ENCODE peak calls at places on chromosomes 2 and 18, in eight cellular contexts. One of them, this sample, is unnamed.
A peak's percentile ranks its signal among the peaks of the same experiment; 100 is the strongest.

GRCh38 chr2:241272722-241273551 is 42.5 kb downstream of the HDLBP start:
- DNase-seq in CD8-positive, alpha-beta T cell: peak; percentile 67
- DNase-seq in OCI-LY7: no peak
- DNase-seq in HL-60: peak; percentile 55
- DNase-seq in H9: peak; percentile 45
- DNase-seq in AG04450: peak; percentile 20
- DNase-seq in Panc1: no peak
- DNase-seq in heart left ventricle: peak; percentile 81
- DNase-seq in this sample: peak; percentile 82

GRCh38 chr2:3766824-3767223 is 63.4 kb downstream of the DCDC2C start:
- DNase-seq in CD8-positive, alpha-beta T cell: no peak
- DNase-seq in OCI-LY7: no peak
- DNase-seq in HL-60: no peak
- DNase-seq in H9: no peak
- DNase-seq in AG04450: no peak
- DNase-seq in Panc1: no peak
- DNase-seq in heart left ventricle: no peak
- DNase-seq in this sample: no peak

GRCh38 chr18:24630346-24630880 is 170.0 kb downstream of the HRH4 start:
- DNase-seq in CD8-positive, alpha-beta T cell: no peak
- DNase-seq in OCI-LY7: no peak
- DNase-seq in HL-60: no peak
- DNase-seq in H9: no peak
- DNase-seq in AG04450: no peak
- DNase-seq in Panc1: no peak
- DNase-seq in heart left ventricle: no peak
- DNase-seq in this sample: no peak

GRCh38 chr18:24055009-24055804 is 40.7 kb downstream of the TTC39C start:
- DNase-seq in CD8-positive, alpha-beta T cell: no peak
- DNase-seq in OCI-LY7: no peak
- DNase-seq in HL-60: no peak
- DNase-seq in H9: no peak
- DNase-seq in AG04450: no peak
- DNase-seq in Panc1: no peak
- DNase-seq in heart left ventricle: no peak
- DNase-seq in this sample: no peak

GRCh38 chr2:230591850-230592249 is 120.8 kb upstream of the CAB39 start:
- DNase-seq in CD8-positive, alpha-beta T cell: no peak
- DNase-seq in OCI-LY7: peak; percentile 32
- DNase-seq in HL-60: no peak
- DNase-seq in H9: no peak
- DNase-seq in AG04450: no peak
- DNase-seq in Panc1: no peak
- DNase-seq in heart left ventricle: no peak
- DNase-seq in this sample: no peak

GRCh38 chr2:219331560-219332213 is 857 bp downstream of the RESP18 start:
- DNase-seq in CD8-positive, alpha-beta T cell: peak; percentile 27
- DNase-seq in OCI-LY7: no peak
- DNase-seq in HL-60: no peak
- DNase-seq in H9: peak; percentile 64
- DNase-seq in AG04450: no peak
- DNase-seq in Panc1: no peak
- DNase-seq in heart left ventricle: peak; percentile 38
- DNase-seq in this sample: no peak

GRCh38 chr2:25711641-25712369 is 38.4 kb upstream of the DTNB start:
- DNase-seq in CD8-positive, alpha-beta T cell: no peak
- DNase-seq in OCI-LY7: no peak
- DNase-seq in HL-60: peak; percentile 41
- DNase-seq in H9: no peak
- DNase-seq in AG04450: no peak
- DNase-seq in Panc1: no peak
- DNase-seq in heart left ventricle: no peak
- DNase-seq in this sample: peak; percentile 40

GRCh38 chr18:3984163-3984757 is 470.8 kb downstream of the DLGAP1 start:
- DNase-seq in CD8-positive, alpha-beta T cell: no peak
- DNase-seq in OCI-LY7: no peak
- DNase-seq in HL-60: no peak
- DNase-seq in H9: no peak
- DNase-seq in AG04450: no peak
- DNase-seq in Panc1: no peak
- DNase-seq in heart left ventricle: no peak
- DNase-seq in this sample: no peak

GRCh38 chr2:177482195-177482594 is 89.6 kb downstream of the AGPS start:
- DNase-seq in CD8-positive, alpha-beta T cell: no peak
- DNase-seq in OCI-LY7: no peak
- DNase-seq in HL-60: no peak
- DNase-seq in H9: no peak
- DNase-seq in AG04450: no peak
- DNase-seq in Panc1: no peak
- DNase-seq in heart left ventricle: no peak
- DNase-seq in this sample: no peak

GRCh38 chr2:238947920-238948710 is 100.2 kb downstream of the TWIST2 start:
- DNase-seq in CD8-positive, alpha-beta T cell: no peak
- DNase-seq in OCI-LY7: no peak
- DNase-seq in HL-60: peak; percentile 30
- DNase-seq in H9: peak; percentile 49
- DNase-seq in AG04450: peak; percentile 60
- DNase-seq in Panc1: peak; percentile 56
- DNase-seq in heart left ventricle: peak; percentile 69
- DNase-seq in this sample: peak; percentile 60

GRCh38 chr2:47204691-47205090 is 49.6 kb upstream of the STPG4 start:
- DNase-seq in CD8-positive, alpha-beta T cell: no peak
- DNase-seq in OCI-LY7: no peak
- DNase-seq in HL-60: no peak
- DNase-seq in H9: no peak
- DNase-seq in AG04450: no peak
- DNase-seq in Panc1: no peak
- DNase-seq in heart left ventricle: no peak
- DNase-seq in this sample: no peak

GRCh38 chr2:47207614-47208013 is 52.5 kb upstream of the STPG4 start:
- DNase-seq in CD8-positive, alpha-beta T cell: no peak
- DNase-seq in OCI-LY7: no peak
- DNase-seq in HL-60: no peak
- DNase-seq in H9: no peak
- DNase-seq in AG04450: no peak
- DNase-seq in Panc1: no peak
- DNase-seq in heart left ventricle: no peak
- DNase-seq in this sample: no peak

GRCh38 chr2:47205576-47206141 is 50.6 kb upstream of the STPG4 start:
- DNase-seq in CD8-positive, alpha-beta T cell: no peak
- DNase-seq in OCI-LY7: no peak
- DNase-seq in HL-60: no peak
- DNase-seq in H9: no peak
- DNase-seq in AG04450: no peak
- DNase-seq in Panc1: no peak
- DNase-seq in heart left ventricle: peak; percentile 80
- DNase-seq in this sample: no peak

GRCh38 chr2:47211497-47212011 is 56.4 kb upstream of the STPG4 start:
- DNase-seq in CD8-positive, alpha-beta T cell: no peak
- DNase-seq in OCI-LY7: no peak
- DNase-seq in HL-60: no peak
- DNase-seq in H9: no peak
- DNase-seq in AG04450: no peak
- DNase-seq in Panc1: no peak
- DNase-seq in heart left ventricle: no peak
- DNase-seq in this sample: no peak

DNA sequence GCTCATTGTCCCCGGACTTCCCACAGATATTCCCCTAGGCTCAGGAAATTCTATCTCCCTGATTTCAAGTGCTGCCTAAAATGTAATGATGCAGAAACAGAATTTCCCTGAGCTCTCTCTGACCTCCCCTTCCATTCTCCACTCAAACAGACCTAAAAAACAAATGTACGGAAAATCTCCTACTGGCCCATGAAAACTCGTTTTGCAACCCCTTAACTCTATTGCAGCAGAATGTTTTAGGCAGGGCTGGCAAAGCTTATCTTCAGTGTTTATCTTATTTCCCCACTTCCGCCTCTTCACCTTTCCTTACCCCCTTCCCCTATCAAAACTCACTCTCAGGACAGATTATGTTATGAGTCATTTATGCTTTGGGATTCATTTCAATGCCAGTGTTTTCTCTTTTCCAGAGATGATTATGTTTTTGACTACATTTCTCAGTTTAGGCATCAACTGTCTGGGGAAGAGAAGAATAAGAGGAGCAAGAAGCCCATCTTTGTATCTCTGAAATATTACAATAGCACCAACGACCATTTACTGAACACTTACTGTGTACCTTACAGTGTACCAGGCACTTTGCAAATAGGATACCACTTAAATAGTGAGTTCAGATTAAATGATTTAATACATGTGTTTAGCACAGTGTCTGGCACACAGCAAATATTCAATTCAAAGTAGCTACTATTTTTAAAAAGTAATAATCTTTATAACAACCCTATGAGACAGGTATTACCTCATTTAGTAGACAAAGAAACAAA is 53.9 kb upstream of the STPG4 start:
- DNase-seq in CD8-positive, alpha-beta T cell: no peak
- DNase-seq in OCI-LY7: no peak
- DNase-seq in HL-60: peak; percentile 32
- DNase-seq in H9: no peak
- DNase-seq in AG04450: no peak
- DNase-seq in Panc1: no peak
- DNase-seq in heart left ventricle: no peak
- DNase-seq in this sample: no peak
- H3K27ac ChIP-seq in CD8-positive, alpha-beta T cell: no peak overlapping the region
- H3K27ac ChIP-seq in OCI-LY7: no peak overlapping the region
- H3K27ac ChIP-seq in HL-60: no peak overlapping the region
- H3K27ac ChIP-seq in H9: no peak overlapping the region
- H3K27ac ChIP-seq in AG04450: peak overlapping the region; percentile 71
- H3K27ac ChIP-seq in Panc1: no peak overlapping the region
- H3K27ac ChIP-seq in heart left ventricle: no peak overlapping the region
- H3K27ac ChIP-seq in this sample: peak overlapping the region; percentile 37

GRCh38 chr2:175025946-175026345 is 20.8 kb upstream of the CHN1 start:
- DNase-seq in CD8-positive, alpha-beta T cell: no peak
- DNase-seq in OCI-LY7: no peak
- DNase-seq in HL-60: no peak
- DNase-seq in H9: no peak
- DNase-seq in AG04450: no peak
- DNase-seq in Panc1: no peak
- DNase-seq in heart left ventricle: no peak
- DNase-seq in this sample: no peak

GRCh38 chr2:175027755-175028154 is 22.6 kb upstream of the CHN1 start:
- DNase-seq in CD8-positive, alpha-beta T cell: no peak
- DNase-seq in OCI-LY7: no peak
- DNase-seq in HL-60: no peak
- DNase-seq in H9: no peak
- DNase-seq in AG04450: no peak
- DNase-seq in Panc1: no peak
- DNase-seq in heart left ventricle: no peak
- DNase-seq in this sample: no peak

GRCh38 chr2:175034728-175035127 is 29.5 kb upstream of the CHN1 start:
- DNase-seq in CD8-positive, alpha-beta T cell: no peak
- DNase-seq in OCI-LY7: no peak
- DNase-seq in HL-60: no peak
- DNase-seq in H9: no peak
- DNase-seq in AG04450: no peak
- DNase-seq in Panc1: no peak
- DNase-seq in heart left ventricle: no peak
- DNase-seq in this sample: no peak

GRCh38 chr2:175026385-175026784 is 21.2 kb upstream of the CHN1 start:
- DNase-seq in CD8-positive, alpha-beta T cell: no peak
- DNase-seq in OCI-LY7: no peak
- DNase-seq in HL-60: no peak
- DNase-seq in H9: no peak
- DNase-seq in AG04450: no peak
- DNase-seq in Panc1: no peak
- DNase-seq in heart left ventricle: no peak
- DNase-seq in this sample: no peak

DNA sequence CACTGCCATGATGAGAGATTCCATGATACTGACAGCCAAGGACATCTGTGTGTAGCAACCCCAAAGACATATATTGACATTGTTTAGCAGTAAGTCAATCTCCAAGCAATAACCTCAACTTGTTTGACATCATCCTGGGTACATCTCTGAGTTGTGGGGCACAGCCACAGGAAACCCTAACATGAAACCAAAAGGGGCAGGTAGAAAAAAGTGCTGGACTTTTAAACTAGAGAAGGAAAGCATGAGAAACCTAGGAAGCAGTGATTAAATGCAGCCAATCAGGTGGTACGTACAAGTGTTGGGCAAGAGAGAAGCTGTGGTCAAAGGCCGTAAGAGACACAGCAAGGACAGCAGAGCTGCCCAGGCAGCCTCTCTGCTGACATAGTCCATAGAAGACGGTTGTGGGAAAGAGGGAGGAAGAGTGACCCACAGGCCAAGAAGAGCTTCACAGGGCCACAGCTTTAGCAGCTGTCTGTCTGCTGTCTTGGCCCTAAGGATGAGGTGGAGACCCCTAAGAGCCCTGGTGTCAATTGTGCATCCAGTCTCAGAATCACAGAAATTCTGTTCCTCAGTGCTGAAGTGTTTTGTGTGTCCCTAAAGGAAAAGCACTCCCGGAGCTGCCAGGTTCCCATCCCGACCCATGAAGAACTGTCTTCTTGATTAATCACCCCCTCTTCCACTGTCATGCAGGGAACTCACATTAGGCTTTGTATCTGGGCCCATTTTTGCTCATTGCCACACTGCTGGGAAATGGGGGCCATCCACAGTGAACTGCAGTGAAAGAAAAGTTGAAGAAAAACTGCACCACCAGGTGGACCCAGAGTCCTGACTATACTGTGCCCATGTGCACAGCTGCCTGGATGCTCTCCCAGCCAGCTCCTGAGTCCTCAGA is 25.4 kb upstream of the CHN1 start:
- DNase-seq in CD8-positive, alpha-beta T cell: no peak
- DNase-seq in OCI-LY7: peak; percentile 35
- DNase-seq in HL-60: no peak
- DNase-seq in H9: peak; percentile 70
- DNase-seq in AG04450: peak; percentile 8
- DNase-seq in Panc1: peak; percentile 25
- DNase-seq in heart left ventricle: peak; percentile 32
- DNase-seq in this sample: no peak
- TF ChIP-seq CTCF in CD8-positive, alpha-beta T cell: no peak
- TF ChIP-seq CTCF in OCI-LY7: peak; percentile 60
- TF ChIP-seq CTCF in HL-60: peak; percentile 10
- TF ChIP-seq CTCF in H9: peak; percentile 68
- TF ChIP-seq CTCF in AG04450: peak; percentile 59
- TF ChIP-seq CTCF in Panc1: peak; percentile 77
- TF ChIP-seq CTCF in heart left ventricle: peak; percentile 41
- TF ChIP-seq CTCF in this sample: peak; percentile 39

GRCh38 chr2:42050350-42051167 is 2.7 kb downstream of the PKDCC start:
- DNase-seq in CD8-positive, alpha-beta T cell: no peak
- DNase-seq in OCI-LY7: no peak
- DNase-seq in HL-60: no peak
- DNase-seq in H9: no peak
- DNase-seq in AG04450: no peak
- DNase-seq in Panc1: no peak
- DNase-seq in heart left ventricle: no peak
- DNase-seq in this sample: no peak
- H3K27ac ChIP-seq in CD8-positive, alpha-beta T cell: no peak overlapping the region
- H3K27ac ChIP-seq in OCI-LY7: no peak overlapping the region
- H3K27ac ChIP-seq in HL-60: no peak overlapping the region
- H3K27ac ChIP-seq in H9: no peak overlapping the region
- H3K27ac ChIP-seq in AG04450: peak overlapping the region; percentile 21
- H3K27ac ChIP-seq in Panc1: no peak overlapping the region
- H3K27ac ChIP-seq in heart left ventricle: peak overlapping the region; percentile 87
- H3K27ac ChIP-seq in this sample: peak overlapping the region; percentile 76

DNA sequence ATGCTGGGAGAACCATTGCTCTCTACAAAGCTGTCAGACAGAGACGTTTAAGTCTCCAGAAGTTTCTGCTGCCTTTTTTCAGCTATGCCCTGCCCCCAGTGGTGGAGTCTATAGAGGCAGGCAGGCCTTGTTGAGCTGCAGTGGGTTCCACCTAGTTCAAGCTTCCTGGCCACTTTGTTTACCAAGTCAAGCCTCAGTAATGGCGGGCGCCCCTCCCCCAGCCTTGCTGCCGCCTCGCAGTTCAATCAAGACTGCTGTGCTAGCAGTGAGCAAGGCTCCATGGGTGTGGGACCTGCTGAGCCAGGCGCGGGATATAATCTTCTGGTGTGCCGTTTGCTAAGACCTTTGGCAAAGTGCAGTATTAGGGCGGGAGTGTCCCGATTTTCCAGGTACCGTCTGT is 52.7 kb upstream of the SCYGR2 start:
- DNase-seq in CD8-positive, alpha-beta T cell: no peak
- DNase-seq in OCI-LY7: peak; percentile 16
- DNase-seq in HL-60: no peak
- DNase-seq in H9: peak; percentile 45
- DNase-seq in AG04450: no peak
- DNase-seq in Panc1: no peak
- DNase-seq in heart left ventricle: no peak
- DNase-seq in this sample: no peak
- TF ChIP-seq CTCF in CD8-positive, alpha-beta T cell: no peak
- TF ChIP-seq CTCF in OCI-LY7: peak; percentile 53
- TF ChIP-seq CTCF in HL-60: no peak
- TF ChIP-seq CTCF in H9: peak; percentile 35
- TF ChIP-seq CTCF in AG04450: peak; percentile 12
- TF ChIP-seq CTCF in Panc1: peak; percentile 48
- TF ChIP-seq CTCF in heart left ventricle: no peak
- TF ChIP-seq CTCF in this sample: peak; percentile 7